ENCODE peak calls at places on chromosomes 7 and 10, in five cellular contexts. One of them, this sample, is unnamed.
A peak's percentile ranks its signal among the peaks of the same experiment; 100 is the strongest.

GRCh38 chr7:33107136-33108066 is 1.8 kb downstream of the RP9 start:
- DNase-seq in SK-N-DZ: peak; percentile 25
- DNase-seq in GM12891: no peak
- DNase-seq in H4: peak; percentile 63
- DNase-seq in caudate nucleus: no peak
- DNase-seq in this sample: peak; percentile 90

GRCh38 chr7:48259463-48260280 is 88.4 kb downstream of the ABCA13 start:
- DNase-seq in SK-N-DZ: no peak
- DNase-seq in GM12891: no peak
- DNase-seq in H4: no peak
- DNase-seq in caudate nucleus: no peak
- DNase-seq in this sample: no peak

GRCh38 chr7:115059312-115059711 is 137.4 kb downstream of the MDFIC start:
- DNase-seq in SK-N-DZ: no peak
- DNase-seq in GM12891: no peak
- DNase-seq in H4: no peak
- DNase-seq in caudate nucleus: no peak
- DNase-seq in this sample: no peak

GRCh38 chr7:150406565-150407421 is 27.7 kb downstream of the ZNF775 start:
- DNase-seq in SK-N-DZ: no peak
- DNase-seq in GM12891: peak; percentile 62
- DNase-seq in H4: no peak
- DNase-seq in caudate nucleus: no peak
- DNase-seq in this sample: no peak

GRCh38 chr10:13404791-13405190 is 56.7 kb upstream of the SEPHS1 start:
- DNase-seq in SK-N-DZ: no peak
- DNase-seq in GM12891: no peak
- DNase-seq in H4: no peak
- DNase-seq in caudate nucleus: no peak
- DNase-seq in this sample: no peak

GRCh38 chr7:36440880-36441279 is 51.2 kb downstream of the ANLN start:
- DNase-seq in SK-N-DZ: no peak
- DNase-seq in GM12891: no peak
- DNase-seq in H4: peak; percentile 49
- DNase-seq in caudate nucleus: no peak
- DNase-seq in this sample: peak; percentile 59

GRCh38 chr7:80018941-80019808 is 115.5 kb upstream of the GNAI1 start:
- DNase-seq in SK-N-DZ: peak; percentile 82
- DNase-seq in GM12891: peak; percentile 30
- DNase-seq in H4: peak; percentile 76
- DNase-seq in caudate nucleus: no peak
- DNase-seq in this sample: peak; percentile 81

GRCh38 chr10:70858759-70859158 is 29.6 kb downstream of the PCBD1 start:
- DNase-seq in SK-N-DZ: peak; percentile 87
- DNase-seq in GM12891: no peak
- DNase-seq in H4: no peak
- DNase-seq in caudate nucleus: no peak
- DNase-seq in this sample: no peak

GRCh38 chr10:120944586-120945125 is 93.5 kb downstream of the WDR11 start:
- DNase-seq in SK-N-DZ: no peak
- DNase-seq in GM12891: no peak
- DNase-seq in H4: no peak
- DNase-seq in caudate nucleus: no peak
- DNase-seq in this sample: no peak

GRCh38 chr7:44388089-44388970 is 62.9 kb upstream of the CAMK2B start:
- DNase-seq in SK-N-DZ: no peak
- DNase-seq in GM12891: no peak
- DNase-seq in H4: no peak
- DNase-seq in caudate nucleus: no peak
- DNase-seq in this sample: no peak

GRCh38 chr10:58963101-58963534 is 213.3 kb upstream of the PHYHIPL start:
- DNase-seq in SK-N-DZ: no peak
- DNase-seq in GM12891: no peak
- DNase-seq in H4: no peak
- DNase-seq in caudate nucleus: no peak
- DNase-seq in this sample: peak; percentile 83

GRCh38 chr7:129644634-129645230 is 33.2 kb downstream of the NRF1 start:
- DNase-seq in SK-N-DZ: peak; percentile 51
- DNase-seq in GM12891: no peak
- DNase-seq in H4: peak; percentile 34
- DNase-seq in caudate nucleus: no peak
- DNase-seq in this sample: peak; percentile 54

GRCh38 chr10:17141504-17142229 is 12.1 kb upstream of the CUBN start:
- DNase-seq in SK-N-DZ: no peak
- DNase-seq in GM12891: no peak
- DNase-seq in H4: no peak
- DNase-seq in caudate nucleus: no peak
- DNase-seq in this sample: no peak

GRCh38 chr10:90925078-90926029 is 4.5 kb upstream of the ANKRD1 start:
- DNase-seq in SK-N-DZ: no peak
- DNase-seq in GM12891: no peak
- DNase-seq in H4: no peak
- DNase-seq in caudate nucleus: no peak
- DNase-seq in this sample: peak; percentile 95

GRCh38 chr7:98617051-98617959 is at the start of gene NPTX2:
- DNase-seq in SK-N-DZ: no peak
- DNase-seq in GM12891: no peak
- DNase-seq in H4: no peak
- DNase-seq in caudate nucleus: no peak
- DNase-seq in this sample: peak; percentile 91

GRCh38 chr7:99331002-99331401 is 5.3 kb downstream of the ARPC1A start:
- DNase-seq in SK-N-DZ: no peak
- DNase-seq in GM12891: no peak
- DNase-seq in H4: no peak
- DNase-seq in caudate nucleus: no peak
- DNase-seq in this sample: no peak